ENCODE peak calls at places on chromosomes 6 and 20, in four cellular contexts. T, Q, H and G are unnamed samples.

GRCh38 chr6:81750660-81751387 is 1.7 kb downstream of the TENT5A start:
- DNase-seq in T (no peak), Q (no peak), H (no peak), G (no peak)

GRCh38 chr6:82906951-82907350 is 158.7 kb downstream of the UBE3D start:
- DNase-seq in T (peak; percentile 81), Q (no peak), H (no peak), G (peak; percentile 23)

GRCh38 chr6:140203611-140204553 is 829.4 kb upstream of the CITED2 start:
- DNase-seq in T (peak; percentile 52), Q (no peak), H (peak; percentile 1), G (peak; percentile 34)

GRCh38 chr20:33415948-33416347 is 14.6 kb upstream of the CDK5RAP1 start:
- DNase-seq in T (no peak), Q (no peak), H (no peak), G (no peak)

GRCh38 chr6:52925919-52926792 is 16.7 kb upstream of the GSTA3 start:
- DNase-seq in T (no peak), Q (no peak), H (no peak), G (no peak)

GRCh38 chr6:121055572-121056163 is 278.6 kb downstream of the TBC1D32 start:
- DNase-seq in T (peak; percentile 10), Q (no peak), H (peak; percentile 42), G (peak; percentile 38)

GRCh38 chr6:111238464-111239119 is 151.3 kb downstream of the SLC16A10 start:
- DNase-seq in T (peak; percentile 55), Q (no peak), H (no peak), G (peak; percentile 32)

GRCh38 chr6:4668271-4669179 is 107.7 kb upstream of the CDYL start:
- DNase-seq in T (peak; percentile 63), Q (no peak), H (no peak), G (peak; percentile 66)

GRCh38 chr6:81938991-81939773 is 186.7 kb upstream of the TENT5A start:
- DNase-seq in T (peak; percentile 93), Q (no peak), H (no peak), G (peak; percentile 47)

GRCh38 chr20:31517373-31517772 is 3.1 kb downstream of the HM13 start:
- DNase-seq in T (peak; percentile 55), Q (no peak), H (peak; percentile 35), G (peak; percentile 45)

GRCh38 chr20:17142666-17143065 is 84.2 kb upstream of the PCSK2 start:
- DNase-seq in T (no peak), Q (no peak), H (no peak), G (no peak)

GRCh38 chr6:15207923-15208322 is 37.9 kb upstream of the JARID2 start:
- DNase-seq in T (peak; percentile 70), Q (no peak), H (no peak), G (peak; percentile 3)

GRCh38 chr6:81755536-81755935 is 3.1 kb upstream of the TENT5A start:
- DNase-seq in T (no peak), Q (no peak), H (no peak), G (no peak)

GRCh38 chr6:42783876-42784738 is 2.3 kb downstream of the BICRAL start:
- DNase-seq in T (no peak), Q (no peak), H (no peak), G (peak; percentile 14)

GRCh38 chr6:71489736-71490135 is 201.1 kb downstream of the OGFRL1 start:
- DNase-seq in T (peak; percentile 90), Q (no peak), H (no peak), G (peak; percentile 83)

GRCh38 chr6:29722773-29723665 is at the start of gene HLA-F:
- DNase-seq in T (peak; percentile 31), Q (peak; percentile 69), H (peak; percentile 19), G (peak; percentile 87)

GRCh38 chr6:13013681-13014550 is 297.3 kb downstream of the PHACTR1 start:
- DNase-seq in T (no peak), Q (no peak), H (no peak), G (no peak)

GRCh38 chr6:31116661-31117385 is 2.2 kb downstream of the PSORS1C1 start:
- DNase-seq in T (no peak), Q (no peak), H (no peak), G (peak; percentile 9)

GRCh38 chr20:49758781-49759180 is 45.1 kb upstream of the B4GALT5 start:
- DNase-seq in T (no peak), Q (no peak), H (no peak), G (no peak)

GRCh38 chr6:110446405-110446804 is 30.0 kb downstream of the SLC22A16 start:
- DNase-seq in T (no peak), Q (no peak), H (peak; percentile 16), G (no peak)

GRCh38 chr6:106360410-106360988 is at the start of gene CRYBG1:
- DNase-seq in T (no peak), Q (no peak), H (peak; percentile 58), G (no peak)

GRCh38 chr20:884983-885952 is 30.9 kb downstream of the ANGPT4 start:
- DNase-seq in T (peak; percentile 10), Q (no peak), H (no peak), G (peak; percentile 19)

GRCh38 chr6:117449549-117450439 is 24.1 kb upstream of the ROS1 start:
- DNase-seq in T (peak; percentile 69), Q (no peak), H (peak; percentile 90), G (peak; percentile 76)

GRCh38 chr6:3247255-3248146 is 11.2 kb upstream of the PSMG4 start:
- DNase-seq in T (peak; percentile 97), Q (peak; percentile 94), H (peak; percentile 88), G (peak; percentile 95)

GRCh38 chr20:19750907-19751636 is 7.0 kb upstream of the RIN2 start:
- DNase-seq in T (no peak), Q (no peak), H (no peak), G (no peak)

GRCh38 chr6:33729059-33729458 is 17.6 kb upstream of the UQCC2 start:
- DNase-seq in T (no peak), Q (no peak), H (no peak), G (no peak)

GRCh38 chr20:36607586-36608387 is 2.2 kb downstream of the RAB5IF start:
- DNase-seq in T (no peak), Q (no peak), H (no peak), G (no peak)

GRCh38 chr6:92023410-92023940 is 1395.9 kb downstream of the EPHA7 start:
- DNase-seq in T (no peak), Q (no peak), H (peak; percentile 27), G (no peak)

GRCh38 chr6:111105578-111105977 is 18.3 kb downstream of the SLC16A10 start:
- DNase-seq in T (peak; percentile 29), Q (no peak), H (peak; percentile 85), G (no peak)

GRCh38 chr6:146595981-146596731 is 2.6 kb upstream of the ADGB start:
- DNase-seq in T (peak; percentile 6), Q (no peak), H (no peak), G (no peak)

GRCh38 chr20:36467076-36467999 is 74.0 kb upstream of the MYL9 start:
- DNase-seq in T (no peak), Q (peak; percentile 18), H (peak; percentile 89), G (no peak)

GRCh38 chr6:128131566-128131965 is 230.7 kb upstream of the THEMIS start:
- DNase-seq in T (peak; percentile 61), Q (no peak), H (no peak), G (no peak)

GRCh38 chr20:39823239-39823638 is 861.1 kb downstream of the DHX35 start:
- DNase-seq in T (peak; percentile 96), Q (no peak), H (no peak), G (peak; percentile 93)

GRCh38 chr20:52192296-52193007 is 873 bp upstream of the ZFP64 start:
- DNase-seq in T (no peak), Q (no peak), H (no peak), G (no peak)

GRCh38 chr20:60381643-60382400 is 423.6 kb downstream of the CDH26 start:
- DNase-seq in T (no peak), Q (no peak), H (no peak), G (peak; percentile 20)

GRCh38 chr6:149990109-149990671 is 26.4 kb downstream of the ULBP1 start:
- DNase-seq in T (no peak), Q (no peak), H (no peak), G (no peak)